ENCODE peak calls at places on chromosomes 2 and 18, in nine cellular contexts. G is fibroblast of the aortic adventitia, O is epithelial cell of esophagus, Q is Karpas-422, T is thyroid gland, H is spleen, M is ascending aorta, W is endothelial cell of umbilical vein, P is pancreas. U is an unnamed sample.

GRCh38 chr18:56035546-56035945 is 447.6 kb upstream of the TCF4 start:
- DNase-seq in W (no peak), P (no peak), T (no peak), O (no peak), M (no peak), Q (no peak), H (no peak), G (no peak), U (no peak)

GRCh38 chr18:70577023-70577420 is 288.2 kb downstream of the SOCS6 start:
- DNase-seq in P (no peak), T (no peak), H (no peak), M (no peak), G (no peak), W (no peak), O (no peak), Q (no peak), U (no peak)

GRCh38 chr2:26559556-26559955 is 81.6 kb downstream of the CIB4 start:
- DNase-seq in O (no peak), W (no peak), M (no peak), H (peak), G (no peak), Q (no peak), P (no peak), T (no peak), U (no peak)

GRCh38 chr2:203261326-203262159 is 22.7 kb downstream of the CYP20A1 start:
- DNase-seq in O (no peak), H (no peak), T (no peak), P (no peak), Q (no peak), M (no peak), G (no peak), W (no peak), U (no peak)

GRCh38 chr2:144377929-144378328 is 142.0 kb downstream of the ZEB2 start:
- DNase-seq in T (no peak), O (peak), P (no peak), Q (no peak), W (no peak), H (no peak), M (no peak), G (no peak), U (no peak)

GRCh38 chr18:35602193-35602820 is 20.8 kb downstream of the GALNT1 start:
- DNase-seq in Q (peak), M (no peak), W (no peak), T (no peak), H (no peak), P (no peak), G (no peak), O (no peak), U (no peak)

GRCh38 chr18:31399336-31400032 is 22.9 kb downstream of the DSG4 start:
- DNase-seq in T (no peak), Q (no peak), P (no peak), W (no peak), O (peak), M (no peak), H (no peak), G (no peak), U (peak)

GRCh38 chr2:44543773-44544725 is 182.3 kb downstream of the CAMKMT start:
- DNase-seq in M (no peak), H (no peak), P (no peak), G (no peak), Q (no peak), O (peak), W (no peak), T (no peak), U (no peak)

GRCh38 chr2:110099471-110100225 is 16.0 kb downstream of the MALL start:
- DNase-seq in W (no peak), M (no peak), H (no peak), Q (no peak), G (no peak), T (no peak), P (no peak), O (no peak), U (no peak)

GRCh38 chr2:176428943-176429469 is 159.8 kb downstream of the MTX2 start:
- DNase-seq in G (no peak), W (no peak), T (no peak), O (no peak), P (no peak), H (no peak), M (no peak), Q (peak), U (no peak)

GRCh38 chr2:207408086-207408794 is 121.5 kb upstream of the CREB1 start:
- DNase-seq in O (peak), Q (no peak), P (peak), G (peak), W (no peak), H (no peak), M (no peak), T (no peak), U (no peak)

GRCh38 chr18:48186084-48186798 is 222.9 kb downstream of the ZBTB7C start:
- DNase-seq in T (no peak), M (no peak), O (peak), G (no peak), W (no peak), P (no peak), H (no peak), Q (no peak), U (no peak)

GRCh38 chr2:104025296-104025695 is 828.6 kb upstream of the POU3F3 start:
- DNase-seq in H (no peak), P (no peak), T (no peak), O (peak), W (no peak), G (no peak), Q (no peak), M (no peak), U (peak)

GRCh38 chr2:141923657-141924056 is 207.2 kb downstream of the LRP1B start:
- DNase-seq in O (peak), H (no peak), T (no peak), P (no peak), W (no peak), Q (no peak), G (peak), M (no peak), U (no peak)

GRCh38 chr18:68519341-68519740 is 195.6 kb downstream of the TMX3 start:
- DNase-seq in G (no peak), W (no peak), H (no peak), Q (no peak), P (no peak), T (no peak), M (no peak), O (no peak), U (no peak)

GRCh38 chr18:49591271-49591670 is 29.4 kb downstream of the LIPG start:
- DNase-seq in W (no peak), G (no peak), M (no peak), Q (peak), H (no peak), T (no peak), O (peak), P (no peak), U (no peak)

GRCh38 chr18:48325115-48325670 is 84.0 kb downstream of the ZBTB7C start:
- DNase-seq in H (no peak), Q (no peak), G (peak), W (no peak), T (no peak), O (peak), P (no peak), M (no peak), U (no peak)

GRCh38 chr2:218853766-218854165 is 5.8 kb upstream of the WNT6 start:
- DNase-seq in H (peak), T (no peak), W (no peak), P (no peak), M (no peak), Q (no peak), G (no peak), O (peak), U (no peak)

GRCh38 chr2:217382794-217383193 is 522.9 kb upstream of the TNP1 start:
- DNase-seq in P (no peak), Q (no peak), T (no peak), O (no peak), M (no peak), G (no peak), H (no peak), W (no peak), U (no peak)

GRCh38 chr2:45739796-45740485 is 88.5 kb downstream of the PRKCE start:
- DNase-seq in P (no peak), W (no peak), Q (peak), M (no peak), T (no peak), O (no peak), G (peak), H (no peak), U (no peak)

GRCh38 chr2:9640403-9641104 is 9.8 kb upstream of the YWHAQ start:
- DNase-seq in P (no peak), O (no peak), W (no peak), H (no peak), Q (no peak), T (no peak), M (no peak), G (no peak), U (no peak)

GRCh38 chr18:22977847-22978701 is 44.9 kb downstream of the RBBP8 start:
- DNase-seq in P (no peak), H (no peak), G (peak), M (no peak), T (no peak), O (peak), W (peak), Q (no peak), U (peak)

GRCh38 chr2:220279372-220279771 is 651.9 kb downstream of the SLC4A3 start:
- DNase-seq in T (no peak), H (no peak), O (peak), M (no peak), W (no peak), Q (no peak), P (no peak), G (peak), U (no peak)

GRCh38 chr2:192813341-192813740 is 618.6 kb upstream of the TMEFF2 start:
- DNase-seq in P (no peak), Q (no peak), T (no peak), H (no peak), W (no peak), O (no peak), M (no peak), G (no peak), U (no peak)

GRCh38 chr18:59906203-59906602 is 6.4 kb downstream of the PMAIP1 start:
- DNase-seq in T (no peak), M (no peak), H (no peak), W (no peak), P (no peak), Q (no peak), O (no peak), G (no peak), U (no peak)

GRCh38 chr18:904135-905090 is at the start of gene ADCYAP1:
- DNase-seq in Q (no peak), H (no peak), M (no peak), G (peak), P (no peak), T (no peak), W (no peak), O (peak), U (no peak)
- H3K4me3 ChIP-seq in Q (no peak), H (no peak), M (no peak), G (peak), P (no peak), T (no peak), W (no peak), O (no peak), U (peak)

DNA sequence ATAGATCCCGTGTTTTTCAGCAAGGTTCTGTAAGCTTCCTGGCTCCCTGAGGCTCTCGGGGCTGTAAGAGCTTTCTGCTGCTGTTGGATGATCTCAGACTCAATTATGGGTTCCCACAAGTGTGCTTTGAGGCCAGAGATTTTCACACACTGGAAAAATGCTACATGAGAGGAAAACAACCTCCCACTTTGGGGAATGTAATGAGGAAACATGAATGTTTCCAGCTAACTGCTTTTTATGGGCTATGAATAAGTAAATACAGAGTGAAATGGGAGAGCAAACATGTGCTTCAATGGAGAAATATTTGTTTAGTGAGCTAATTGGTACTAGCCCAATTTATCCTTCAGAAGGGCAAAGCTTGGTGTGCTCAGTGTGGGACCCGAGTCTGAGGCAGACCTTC is 249.0 kb downstream of the RDH14 start:
- DNase-seq in O (peak), M (no peak), H (no peak), P (no peak), T (no peak), W (no peak), G (peak), Q (no peak), U (no peak)
- H3K4me3 ChIP-seq in O (no peak), M (no peak), H (no peak), P (no peak), T (no peak), W (no peak), G (no peak), Q (no peak), U (no peak)

GRCh38 chr2:191018663-191019119 is 4.7 kb upstream of the STAT1 start:
- DNase-seq in Q (no peak), H (no peak), W (no peak), T (no peak), M (no peak), O (no peak), G (no peak), P (no peak), U (no peak)
- H3K4me3 ChIP-seq in Q (no peak), H (no peak), W (no peak), T (no peak), M (no peak), O (no peak), G (no peak), P (no peak), U (no peak)

GRCh38 chr2:100036020-100036419 is 106.4 kb downstream of the AFF3 start:
- DNase-seq in M (no peak), Q (no peak), W (no peak), P (no peak), O (no peak), H (no peak), T (no peak), G (no peak), U (no peak)
- H3K4me3 ChIP-seq in M (no peak), Q (no peak), W (no peak), P (no peak), O (no peak), H (no peak), T (no peak), G (no peak), U (no peak)

U was measured in astrocyte of the cerebellum.